ENCODE peak calls at places on chromosomes 13 and 19, in six cellular contexts. S is IMR-90, Y is A549, I is thyroid gland, F is tibial nerve, P is heart left ventricle. W is an unnamed sample.

GRCh38 chr13:41467546-41467945 is 10.2 kb downstream of the RGCC start:
- DNase-seq in S (no peak), Y (no peak), I (no peak), F (no peak), P (no peak), W (no peak)

GRCh38 chr19:49447485-49448431 is 3.9 kb downstream of the PIH1D1 start:
- DNase-seq in S (peak), Y (no peak), I (no peak), F (no peak), P (no peak), W (no peak)

GRCh38 chr13:107216046-107216715 is 648.2 kb upstream of the ARGLU1 start:
- DNase-seq in S (no peak), Y (no peak), I (no peak), F (no peak), P (no peak), W (no peak)

GRCh38 chr13:25241007-25241406 is 46.3 kb downstream of the MTMR6 start:
- DNase-seq in S (no peak), Y (no peak), I (no peak), F (no peak), P (no peak), W (no peak)

GRCh38 chr13:24627090-24627714 is 53.0 kb upstream of the ATP12A start:
- DNase-seq in S (no peak), Y (peak), I (peak), F (no peak), P (no peak), W (no peak)

GRCh38 chr13:30371649-30372265 is 50.5 kb upstream of the UBE2L5 start:
- DNase-seq in S (peak), Y (no peak), I (peak), F (no peak), P (no peak), W (peak)

GRCh38 chr13:30044932-30045331 is 194.5 kb upstream of the UBL3 start:
- DNase-seq in S (no peak), Y (no peak), I (no peak), F (no peak), P (no peak), W (no peak)

GRCh38 chr13:39855236-39855635 is 199.8 kb downstream of the COG6 start:
- DNase-seq in S (no peak), Y (no peak), I (no peak), F (no peak), P (no peak), W (no peak)

GRCh38 chr19:58153386-58153785 is 2.8 kb upstream of the ZNF329 start:
- DNase-seq in S (no peak), Y (no peak), I (no peak), F (no peak), P (no peak), W (no peak)

GRCh38 chr19:58157045-58157728 is 6.6 kb upstream of the ZNF329 start:
- DNase-seq in S (no peak), Y (no peak), I (no peak), F (no peak), P (no peak), W (no peak)

GRCh38 chr19:58150328-58150921 is at the start of gene ZNF329:
- DNase-seq in S (peak), Y (peak), I (peak), F (peak), P (peak), W (peak)

GRCh38 chr19:58154679-58155648 is 4.4 kb upstream of the ZNF329 start:
- DNase-seq in S (peak), Y (peak), I (peak), F (peak), P (peak), W (peak)

DNA sequence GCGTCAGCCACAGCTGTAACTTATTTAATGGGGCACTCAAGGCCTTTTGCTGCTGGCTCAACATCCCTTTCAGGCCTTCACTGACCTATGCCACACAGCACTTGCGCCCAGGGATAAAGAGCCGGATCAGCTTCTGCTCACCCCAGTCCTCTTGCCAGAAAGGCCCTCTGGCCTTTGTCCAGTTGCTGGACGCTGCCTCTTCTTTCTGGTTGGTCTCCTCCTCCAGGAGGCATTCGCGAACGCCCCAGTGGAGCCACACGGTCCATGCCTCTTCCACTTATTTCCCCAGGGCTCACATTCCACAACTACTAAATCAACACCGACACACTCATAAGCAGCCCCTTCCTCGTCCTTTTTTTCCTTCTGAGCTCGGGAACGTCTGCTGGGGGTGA is 3.7 kb upstream of the ZNF329 start:
- DNase-seq in S (peak), Y (no peak), I (peak), F (no peak), P (no peak), W (peak)
- TF ChIP-seq CTCF in S (no peak), Y (no peak), I (no peak), F (no peak), P (no peak), W (no peak)

DNA sequence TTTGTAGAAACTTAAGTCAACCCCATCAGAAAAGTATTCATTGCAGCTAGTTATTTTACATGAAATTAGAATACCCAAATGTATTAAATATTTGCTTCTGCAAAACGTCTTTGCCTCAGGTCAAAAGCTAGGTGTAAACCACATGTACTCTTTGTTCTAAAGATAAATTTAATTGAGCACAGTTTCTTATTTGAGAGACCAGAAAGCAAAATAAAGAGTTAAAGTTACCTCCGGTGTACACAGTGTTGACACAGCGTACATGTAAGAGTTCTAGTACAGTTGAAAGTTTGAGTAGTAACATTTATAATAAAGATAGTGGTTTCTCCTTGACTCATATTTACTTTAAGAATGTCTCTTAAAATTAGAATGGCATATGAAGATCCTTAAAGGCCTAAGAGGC is 2.8 kb downstream of the LRCH1 start:
- DNase-seq in S (no peak), Y (no peak), I (no peak), F (no peak), P (no peak), W (no peak)
- H3K4me3 ChIP-seq in S (no peak), Y (no peak), I (no peak), F (no peak), P (no peak), W (no peak)

DNA sequence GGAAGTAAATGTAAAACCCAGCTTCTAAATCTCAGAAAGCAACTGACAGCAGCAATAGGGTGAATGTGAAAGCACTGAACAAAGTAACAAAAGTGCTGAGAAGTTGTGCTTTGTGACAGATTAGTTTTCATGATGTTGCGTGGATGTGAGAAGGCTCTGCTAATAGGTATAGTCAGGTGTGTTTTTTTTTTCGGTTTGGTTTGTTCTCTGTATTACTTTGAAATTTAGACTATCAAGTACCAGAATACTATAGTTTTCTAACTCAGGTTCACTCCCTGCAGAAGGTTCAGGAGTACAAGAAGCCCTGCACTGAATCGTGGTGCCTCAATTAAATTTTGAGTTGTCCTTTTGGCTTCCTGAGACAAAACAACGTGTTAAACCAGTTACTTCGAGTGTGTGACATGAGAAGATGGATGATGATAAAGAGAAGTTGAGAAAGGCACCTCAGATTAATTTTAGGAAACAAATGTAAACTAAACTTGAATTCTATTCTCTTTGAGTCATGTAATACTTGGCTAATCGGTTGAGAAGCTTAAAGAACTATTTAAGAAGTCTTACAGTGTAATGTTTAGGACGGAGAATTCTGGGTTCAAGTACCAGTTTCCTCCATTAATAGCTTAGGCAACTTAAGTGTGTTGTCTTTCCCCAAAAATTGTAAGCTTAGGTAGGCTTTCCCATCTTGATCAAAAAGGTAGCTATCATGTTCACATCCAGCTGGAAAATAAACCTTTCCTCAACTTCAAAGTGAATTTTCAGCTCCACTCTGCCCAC is 10.3 kb downstream of the MIR17HG start:
- DNase-seq in S (no peak), Y (no peak), I (no peak), F (no peak), P (no peak), W (no peak)
- TF ChIP-seq POLR2A in S (no peak), Y (no peak), I (no peak), F (no peak), P (no peak), W (no peak)

GRCh38 chr19:33303791-33304759 is 1.7 kb upstream of the CEBPA start:
- DNase-seq in S (no peak), Y (no peak), I (peak), F (no peak), P (peak), W (no peak)

GRCh38 chr19:33306191-33306590 is 3.9 kb upstream of the CEBPA start:
- DNase-seq in S (no peak), Y (no peak), I (no peak), F (no peak), P (peak), W (no peak)

GRCh38 chr19:33302974-33303790 is 848 bp upstream of the CEBPA start:
- DNase-seq in S (peak), Y (peak), I (peak), F (no peak), P (peak), W (peak)

GRCh38 chr19:33306853-33307792 is 4.8 kb upstream of the CEBPA start:
- DNase-seq in S (no peak), Y (no peak), I (peak), F (no peak), P (peak), W (no peak)

DNA sequence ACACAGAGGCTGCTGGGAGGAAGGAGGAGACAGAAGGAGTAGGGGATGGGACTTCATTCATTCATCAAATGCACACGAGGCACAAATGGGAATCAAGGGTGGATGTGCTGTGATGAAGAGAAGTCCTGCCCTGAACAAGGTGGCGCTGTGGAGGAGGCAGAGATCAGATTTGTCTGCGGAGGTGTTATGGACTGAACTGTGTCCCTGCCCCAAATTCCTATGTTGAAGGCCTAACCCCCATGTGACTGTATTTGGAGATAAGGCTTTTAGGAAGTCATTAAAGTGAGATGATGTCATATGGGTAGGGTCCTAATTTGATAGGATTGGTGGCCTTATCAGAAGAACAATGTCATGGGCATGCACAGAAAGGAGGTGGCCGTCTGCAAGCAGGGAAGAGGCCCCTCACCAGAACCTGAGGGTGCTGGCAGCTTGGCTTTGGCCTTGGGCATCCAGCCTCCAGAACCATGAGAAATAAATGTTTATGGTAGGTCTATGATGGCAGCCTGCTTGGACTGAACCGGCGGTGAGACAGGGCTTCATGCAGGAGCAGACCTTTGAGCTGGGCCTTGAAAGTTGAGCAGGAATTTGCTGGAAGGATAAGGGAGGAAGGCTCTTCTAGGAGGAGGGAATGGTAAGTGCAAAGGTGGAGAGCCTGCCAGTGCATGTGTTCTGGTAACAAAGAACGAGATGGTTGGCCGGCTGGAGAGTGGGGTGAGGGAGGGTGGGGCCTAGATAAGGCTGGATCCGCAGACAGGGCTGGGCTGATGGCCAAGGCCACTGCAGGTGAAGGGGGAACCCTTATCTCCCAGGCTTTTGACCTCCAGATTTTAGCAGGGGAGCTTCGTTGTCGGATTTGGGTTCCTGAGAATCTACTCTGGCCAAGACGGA is 2.7 kb upstream of the CEBPA start:
- DNase-seq in S (no peak), Y (no peak), I (peak), F (no peak), P (peak), W (no peak)
- TF ChIP-seq CTCF in S (no peak), Y (peak), I (no peak), F (no peak), P (no peak), W (no peak)

GRCh38 chr19:8922591-8922990 is 87.6 kb downstream of the MUC16 start:
- DNase-seq in S (no peak), Y (no peak), I (no peak), F (no peak), P (no peak), W (no peak)
- H3K4me3 ChIP-seq in S (no peak), Y (no peak), I (no peak), F (no peak), P (no peak), W (no peak)

GRCh38 chr19:16754207-16754806 is 34.7 kb downstream of the NWD1 start:
- DNase-seq in S (no peak), Y (no peak), I (no peak), F (no peak), P (no peak), W (no peak)
- TF ChIP-seq POLR2A in S (no peak), Y (no peak), I (no peak), F (no peak), P (no peak), W (no peak)

GRCh38 chr19:45920458-45920857 is 5.9 kb upstream of the NANOS2 start:
- DNase-seq in S (no peak), Y (no peak), I (no peak), F (no peak), P (no peak), W (no peak)

GRCh38 chr19:45919678-45920077 is 5.1 kb upstream of the NANOS2 start:
- DNase-seq in S (no peak), Y (no peak), I (no peak), F (no peak), P (no peak), W (no peak)

GRCh38 chr19:45918721-45919120 is 4.1 kb upstream of the NANOS2 start:
- DNase-seq in S (no peak), Y (no peak), I (no peak), F (no peak), P (no peak), W (no peak)

GRCh38 chr19:45924891-45925447 is 10.4 kb upstream of the NANOS2 start:
- DNase-seq in S (no peak), Y (no peak), I (no peak), F (no peak), P (no peak), W (no peak)

GRCh38 chr19:45922281-45922680 is 7.7 kb upstream of the NANOS2 start:
- DNase-seq in S (no peak), Y (peak), I (no peak), F (no peak), P (no peak), W (no peak)
- TF ChIP-seq CTCF in S (peak), Y (no peak), I (no peak), F (no peak), P (no peak), W (no peak)

DNA sequence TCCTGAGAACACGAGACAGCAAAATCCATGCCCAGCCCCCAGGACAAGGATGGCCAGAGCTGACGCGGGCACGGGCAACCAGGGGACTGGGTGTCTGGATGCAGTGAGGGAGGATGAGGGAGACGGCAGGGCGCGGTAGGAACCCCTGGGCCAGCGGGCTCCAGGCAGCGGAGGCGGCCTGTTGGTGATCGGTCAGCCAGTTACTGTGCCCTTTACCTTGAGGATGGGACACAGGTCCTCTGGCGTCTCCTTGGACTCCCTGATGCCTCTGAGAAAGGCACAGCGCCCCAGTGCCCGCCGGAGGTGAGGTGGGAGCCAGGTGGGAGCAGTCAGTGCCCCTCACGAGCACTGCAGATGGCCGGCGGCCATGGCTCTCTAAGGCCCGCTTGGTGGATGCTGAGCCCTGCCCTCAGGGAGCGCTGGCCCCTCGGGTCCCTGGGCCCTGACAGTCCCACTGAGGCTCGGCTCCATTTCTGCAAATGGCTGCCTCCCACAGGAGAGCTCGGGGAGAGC is 31.2 kb downstream of the C13orf46 start:
- DNase-seq in S (no peak), Y (no peak), I (no peak), F (no peak), P (peak), W (no peak)
- H3K4me3 ChIP-seq in S (no peak), Y (no peak), I (no peak), F (no peak), P (no peak), W (no peak)